ENCODE peak calls at places on chromosomes 6 and 20, in five cellular contexts. U is endothelial cell of umbilical vein, E is transverse colon, B is HCT116, F is ovary. O is an unnamed sample.

GRCh38 chr6:69719602-69720193 is 77.1 kb downstream of the LMBRD1 start:
- DNase-seq in U (peak), E (no peak), B (peak), F (no peak), O (no peak)

GRCh38 chr6:111992851-111993250 is 61.1 kb upstream of the CCN6 start:
- DNase-seq in U (peak), E (no peak), B (no peak), F (no peak), O (no peak)

GRCh38 chr6:166343157-166343502 is 785 bp upstream of the SFT2D1 start:
- DNase-seq in U (no peak), E (no peak), B (no peak), F (no peak), O (no peak)

GRCh38 chr6:106908386-106908840 is 66.1 kb downstream of the CD24 start:
- DNase-seq in U (no peak), E (no peak), B (no peak), F (no peak), O (no peak)

GRCh38 chr6:147508871-147509608 is 550 bp downstream of the SAMD5 start:
- DNase-seq in U (peak), E (peak), B (no peak), F (no peak), O (no peak)

GRCh38 chr6:83511901-83512681 is at the start of gene PRSS35:
- DNase-seq in U (peak), E (peak), B (peak), F (peak), O (no peak)

GRCh38 chr6:21595265-21595950 is 1.9 kb downstream of the SOX4 start:
- DNase-seq in U (no peak), E (peak), B (no peak), F (peak), O (peak)

GRCh38 chr6:85261250-85261649 is 188.6 kb upstream of the NT5E start:
- DNase-seq in U (no peak), E (no peak), B (no peak), F (no peak), O (no peak)

GRCh38 chr6:18260448-18261106 is 3.8 kb downstream of the DEK start:
- DNase-seq in U (no peak), E (no peak), B (no peak), F (no peak), O (no peak)

GRCh38 chr6:112180095-112180820 is 74.1 kb downstream of the LAMA4 start:
- DNase-seq in U (peak), E (peak), B (peak), F (peak), O (peak)

GRCh38 chr20:43537921-43538854 is 20.6 kb upstream of the SGK2 start:
- DNase-seq in U (peak), E (peak), B (peak), F (peak), O (peak)

GRCh38 chr20:45229264-45230056 is 8.3 kb downstream of the SEMG2 start:
- DNase-seq in U (no peak), E (peak), B (peak), F (no peak), O (no peak)

GRCh38 chr20:45100563-45101245 is at the start of gene KCNS1:
- DNase-seq in U (peak), E (no peak), B (no peak), F (no peak), O (no peak)

GRCh38 chr6:3297909-3298308 is 39.2 kb downstream of the PSMG4 start:
- DNase-seq in U (no peak), E (no peak), B (no peak), F (no peak), O (no peak)

GRCh38 chr6:65558071-65558470 is 149.0 kb downstream of the EYS start:
- DNase-seq in U (no peak), E (no peak), B (no peak), F (no peak), O (no peak)

GRCh38 chr6:37612475-37612874 is 85.2 kb downstream of the MDGA1 start:
- DNase-seq in U (no peak), E (no peak), B (no peak), F (no peak), O (no peak)

GRCh38 chr20:10609276-10609675 is 64.5 kb downstream of the JAG1 start:
- DNase-seq in U (no peak), E (no peak), B (no peak), F (peak), O (peak)

GRCh38 chr6:118652051-118652699 is 784 bp upstream of the CEP85L start:
- DNase-seq in U (no peak), E (no peak), B (no peak), F (no peak), O (no peak)

GRCh38 chr6:70119218-70119835 is 183.6 kb downstream of the COL9A1 start:
- DNase-seq in U (no peak), E (peak), B (no peak), F (no peak), O (no peak)

GRCh38 chr20:43583982-43584432 is 6.7 kb upstream of the IFT52 start:
- DNase-seq in U (no peak), E (peak), B (no peak), F (peak), O (peak)

GRCh38 chr6:166657531-166657930 is 30.5 kb upstream of the RPS6KA2 start:
- DNase-seq in U (no peak), E (no peak), B (no peak), F (no peak), O (no peak)

GRCh38 chr20:12217382-12217781 is 299.7 kb downstream of the BTBD3 start:
- DNase-seq in U (no peak), E (no peak), B (no peak), F (no peak), O (no peak)

GRCh38 chr6:40668203-40668602 is 81.0 kb upstream of the LRFN2 start:
- DNase-seq in U (no peak), E (no peak), B (no peak), F (no peak), O (no peak)

GRCh38 chr6:67897998-67898607 is 737.0 kb upstream of the ADGRB3 start:
- DNase-seq in U (no peak), E (no peak), B (no peak), F (no peak), O (no peak)

GRCh38 chr20:61520761-61521460 is 268.9 kb downstream of the CDH4 start:
- DNase-seq in U (no peak), E (no peak), B (no peak), F (no peak), O (no peak)

GRCh38 chr20:15902493-15902892 is 670.8 kb downstream of the KIF16B start:
- DNase-seq in U (peak), E (no peak), B (no peak), F (no peak), O (no peak)

GRCh38 chr6:13453771-13454251 is 33.6 kb downstream of the GFOD1 start:
- DNase-seq in U (peak), E (no peak), B (peak), F (no peak), O (no peak)

GRCh38 chr6:45808917-45809316 is 206.7 kb downstream of the CLIC5 start:
- DNase-seq in U (no peak), E (peak), B (no peak), F (no peak), O (no peak)

GRCh38 chr6:62904687-62905086 is 306.6 kb upstream of the FKBP1C start:
- DNase-seq in U (no peak), E (no peak), B (no peak), F (no peak), O (no peak)

GRCh38 chr6:157821342-157822033 is 1.6 kb upstream of the SNX9 start:
- DNase-seq in U (peak), E (no peak), B (no peak), F (no peak), O (no peak)

GRCh38 chr6:157825243-157825904 is 2.3 kb downstream of the SNX9 start:
- DNase-seq in U (peak), E (no peak), B (no peak), F (no peak), O (no peak)

GRCh38 chr6:157822221-157823000 is 635 bp upstream of the SNX9 start:
- DNase-seq in U (peak), E (peak), B (no peak), F (peak), O (peak)

GRCh38 chr6:157823523-157824370 is 701 bp downstream of the SNX9 start:
- DNase-seq in U (peak), E (peak), B (peak), F (peak), O (peak)

DNA sequence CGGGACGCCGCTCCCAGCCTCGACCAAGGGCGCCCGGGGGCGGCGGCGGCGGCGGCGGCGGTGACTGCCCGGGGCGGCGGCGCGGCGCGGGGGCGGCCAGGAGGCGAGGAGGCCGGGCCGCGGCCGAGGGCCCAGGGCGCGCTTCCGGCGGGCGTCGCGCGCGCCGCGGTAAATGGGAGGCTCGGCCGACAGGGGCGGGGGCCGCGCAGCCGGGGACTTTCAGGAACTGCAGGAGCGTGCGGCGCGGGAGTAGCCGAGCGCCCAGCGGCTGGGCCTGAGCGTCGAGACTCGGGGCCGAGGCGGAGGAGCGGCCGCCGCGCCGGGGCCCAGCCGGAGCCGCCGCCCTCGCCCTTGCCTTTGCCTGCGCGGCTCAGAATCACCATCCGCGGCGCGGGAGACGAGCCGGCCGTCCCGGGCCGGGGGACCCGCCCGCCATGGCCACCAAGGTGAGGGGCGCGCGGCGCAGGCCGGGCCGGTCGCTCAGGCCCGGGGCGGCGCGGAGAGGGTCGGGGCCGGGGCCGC is at the start of gene SNX9:
- DNase-seq in U (peak), E (peak), B (peak), F (peak), O (peak)
- TF ChIP-seq POLR2A in U (peak), E (peak), B (no peak), F (peak), O (no peak)

GRCh38 chr6:26659042-26659359 is 545 bp downstream of the ZNF322 start:
- DNase-seq in U (no peak), E (no peak), B (no peak), F (no peak), O (no peak)

GRCh38 chr6:26657268-26657667 is 2.3 kb downstream of the ZNF322 start:
- DNase-seq in U (no peak), E (no peak), B (no peak), F (no peak), O (no peak)

DNA sequence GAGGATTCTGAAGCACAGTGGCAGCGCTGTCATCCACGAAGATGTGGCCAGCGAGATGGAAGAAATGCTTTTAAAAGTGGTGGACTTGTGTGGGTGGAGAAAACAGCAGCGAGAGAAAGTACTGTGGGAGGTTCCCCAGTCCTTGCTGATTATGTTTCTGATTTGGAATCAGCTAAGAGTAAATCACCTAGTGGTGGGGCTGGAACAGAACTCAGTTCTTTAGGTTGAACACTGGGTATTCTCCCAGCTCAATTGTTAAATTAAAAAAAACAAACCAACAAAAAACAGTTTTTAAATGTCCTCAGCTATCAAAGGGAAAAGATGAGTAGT is 515 bp upstream of the ZNF322 start:
- DNase-seq in U (no peak), E (no peak), B (no peak), F (no peak), O (no peak)
- TF ChIP-seq CTCF in U (no peak), E (peak), B (peak), F (no peak), O (no peak)

GRCh38 chr20:32779500-32780215 is 17.5 kb downstream of the DNMT3B start:
- DNase-seq in U (no peak), E (no peak), B (no peak), F (no peak), O (no peak)
- TF ChIP-seq POLR2A in U (no peak), E (no peak), B (no peak), F (no peak), O (no peak)

GRCh38 chr20:54477556-54477955 is 2.2 kb downstream of the DOK5 start:
- DNase-seq in U (no peak), E (no peak), B (no peak), F (no peak), O (no peak)

GRCh38 chr20:54481442-54481841 is 6.0 kb downstream of the DOK5 start:
- DNase-seq in U (no peak), E (no peak), B (no peak), F (no peak), O (no peak)

GRCh38 chr20:54476336-54476928 is 1.0 kb downstream of the DOK5 start:
- DNase-seq in U (no peak), E (no peak), B (no peak), F (no peak), O (no peak)

GRCh38 chr20:54477134-54477533 is 1.7 kb downstream of the DOK5 start:
- DNase-seq in U (no peak), E (no peak), B (no peak), F (no peak), O (no peak)

GRCh38 chr20:54479138-54479906 is 3.9 kb downstream of the DOK5 start:
- DNase-seq in U (no peak), E (no peak), B (peak), F (no peak), O (no peak)
- TF ChIP-seq CTCF in U (peak), E (no peak), B (peak), F (no peak), O (no peak)

GRCh38 chr6:30724906-30725667 is 4.9 kb downstream of the TUBB start:
- DNase-seq in U (no peak), E (no peak), B (no peak), F (no peak), O (no peak)
- TF ChIP-seq POLR2A in U (no peak), E (no peak), B (no peak), F (no peak), O (no peak)

GRCh38 chr6:79784013-79784753 is 153.1 kb downstream of the SH3BGRL2 start:
- DNase-seq in U (no peak), E (no peak), B (no peak), F (no peak), O (no peak)

GRCh38 chr6:79789843-79790242 is 157.5 kb downstream of the ELOVL4 start:
- DNase-seq in U (no peak), E (no peak), B (no peak), F (no peak), O (no peak)
- TF ChIP-seq CTCF in U (no peak), E (no peak), B (no peak), F (no peak), O (no peak)

GRCh38 chr6:145267076-145267867 is 468.0 kb downstream of the EPM2A start:
- DNase-seq in U (no peak), E (no peak), B (no peak), F (no peak), O (no peak)
- TF ChIP-seq POLR2A in U (no peak), E (no peak), B (no peak), F (no peak), O (no peak)

GRCh38 chr20:17883592-17884317 is 84.8 kb downstream of the SNX5 start:
- DNase-seq in U (no peak), E (no peak), B (no peak), F (no peak), O (no peak)
- TF ChIP-seq CTCF in U (no peak), E (no peak), B (peak), F (no peak), O (no peak)

GRCh38 chr6:47680056-47680455 is 18.3 kb upstream of the ADGRF4 start:
- DNase-seq in U (no peak), E (no peak), B (no peak), F (no peak), O (no peak)
- TF ChIP-seq POLR2A in U (no peak), E (no peak), B (no peak), F (no peak), O (no peak)

GRCh38 chr20:18624948-18625347 is 37.1 kb downstream of the DTD1 start:
- DNase-seq in U (no peak), E (no peak), B (no peak), F (no peak), O (peak)

GRCh38 chr20:18633411-18633810 is 45.6 kb downstream of the DTD1 start:
- DNase-seq in U (no peak), E (no peak), B (no peak), F (no peak), O (no peak)

GRCh38 chr20:18625907-18626655 is 38.2 kb downstream of the DTD1 start:
- DNase-seq in U (no peak), E (no peak), B (no peak), F (no peak), O (no peak)

GRCh38 chr20:18632196-18632789 is 44.4 kb downstream of the DTD1 start:
- DNase-seq in U (peak), E (peak), B (peak), F (peak), O (peak)

GRCh38 chr20:18628330-18628941 is 40.6 kb downstream of the DTD1 start:
- DNase-seq in U (no peak), E (peak), B (no peak), F (no peak), O (peak)
- TF ChIP-seq CTCF in U (peak), E (peak), B (peak), F (no peak), O (no peak)

O was measured in lower leg skin.